ENCODE peak calls at places on chromosomes 5 and 9, in ten cellular contexts. One of them, this sample, is unnamed. For H3K9me3, the result is how much of the 10 kb centered on the place peaks cover.

GRCh38 chr9:128702445-128702948 is at the start of gene PKN3:
- DNase-seq in SJSA1: peak
- DNase-seq in AG04450: no peak
- DNase-seq in spleen: peak
- DNase-seq in CD4-positive, CD25-positive, alpha-beta regulatory T cell: peak
- DNase-seq in left ventricle myocardium inferior: peak
- DNase-seq in lower lobe of right lung: peak
- DNase-seq in mesenchymal stem cell: peak
- DNase-seq in CD4-positive, alpha-beta memory T cell: peak
- DNase-seq in right atrium auricular region: peak
- DNase-seq in this sample: peak

GRCh38 chr9:92745881-92746280 is 18.8 kb downstream of the BICD2 start:
- DNase-seq in mesenchymal stem cell: no peak
- DNase-seq in lower lobe of right lung: no peak
- DNase-seq in SJSA1: no peak
- DNase-seq in CD4-positive, CD25-positive, alpha-beta regulatory T cell: no peak
- DNase-seq in CD4-positive, alpha-beta memory T cell: no peak
- DNase-seq in left ventricle myocardium inferior: no peak
- DNase-seq in spleen: peak
- DNase-seq in right atrium auricular region: no peak
- DNase-seq in AG04450: no peak
- DNase-seq in this sample: no peak

GRCh38 chr5:111641533-111642230 is 115.3 kb downstream of the NREP start:
- DNase-seq in SJSA1: no peak
- DNase-seq in mesenchymal stem cell: peak
- DNase-seq in lower lobe of right lung: no peak
- DNase-seq in CD4-positive, CD25-positive, alpha-beta regulatory T cell: no peak
- DNase-seq in CD4-positive, alpha-beta memory T cell: no peak
- DNase-seq in left ventricle myocardium inferior: no peak
- DNase-seq in right atrium auricular region: no peak
- DNase-seq in spleen: no peak
- DNase-seq in AG04450: peak
- DNase-seq in this sample: no peak

GRCh38 chr5:119019431-119020348 is 31.3 kb upstream of the DTWD2 start:
- DNase-seq in CD4-positive, CD25-positive, alpha-beta regulatory T cell: no peak
- DNase-seq in mesenchymal stem cell: no peak
- DNase-seq in SJSA1: no peak
- DNase-seq in lower lobe of right lung: no peak
- DNase-seq in right atrium auricular region: no peak
- DNase-seq in AG04450: no peak
- DNase-seq in spleen: no peak
- DNase-seq in CD4-positive, alpha-beta memory T cell: no peak
- DNase-seq in left ventricle myocardium inferior: no peak
- DNase-seq in this sample: no peak

GRCh38 chr5:136169218-136169617 is 23.7 kb downstream of the SMIM32 start:
- DNase-seq in SJSA1: no peak
- DNase-seq in mesenchymal stem cell: no peak
- DNase-seq in CD4-positive, CD25-positive, alpha-beta regulatory T cell: no peak
- DNase-seq in spleen: no peak
- DNase-seq in right atrium auricular region: no peak
- DNase-seq in CD4-positive, alpha-beta memory T cell: no peak
- DNase-seq in left ventricle myocardium inferior: no peak
- DNase-seq in AG04450: no peak
- DNase-seq in lower lobe of right lung: no peak
- DNase-seq in this sample: no peak

GRCh38 chr5:56412601-56413379 is 179.7 kb upstream of the ANKRD55 start:
- DNase-seq in left ventricle myocardium inferior: peak
- DNase-seq in CD4-positive, CD25-positive, alpha-beta regulatory T cell: peak
- DNase-seq in right atrium auricular region: peak
- DNase-seq in mesenchymal stem cell: peak
- DNase-seq in SJSA1: no peak
- DNase-seq in AG04450: no peak
- DNase-seq in CD4-positive, alpha-beta memory T cell: no peak
- DNase-seq in lower lobe of right lung: peak
- DNase-seq in spleen: peak
- DNase-seq in this sample: no peak

GRCh38 chr5:5277118-5277517 is 137.0 kb downstream of the ADAMTS16 start:
- DNase-seq in left ventricle myocardium inferior: no peak
- DNase-seq in CD4-positive, CD25-positive, alpha-beta regulatory T cell: no peak
- DNase-seq in mesenchymal stem cell: no peak
- DNase-seq in lower lobe of right lung: no peak
- DNase-seq in spleen: no peak
- DNase-seq in SJSA1: no peak
- DNase-seq in AG04450: no peak
- DNase-seq in CD4-positive, alpha-beta memory T cell: no peak
- DNase-seq in right atrium auricular region: no peak
- DNase-seq in this sample: no peak

GRCh38 chr9:125409217-125409636 is 147.6 kb downstream of the GAPVD1 start:
- DNase-seq in left ventricle myocardium inferior: no peak
- DNase-seq in AG04450: no peak
- DNase-seq in lower lobe of right lung: no peak
- DNase-seq in CD4-positive, CD25-positive, alpha-beta regulatory T cell: no peak
- DNase-seq in CD4-positive, alpha-beta memory T cell: no peak
- DNase-seq in spleen: peak
- DNase-seq in mesenchymal stem cell: no peak
- DNase-seq in SJSA1: no peak
- DNase-seq in right atrium auricular region: no peak
- DNase-seq in this sample: no peak

GRCh38 chr9:23747088-23747748 is 78.8 kb downstream of the ELAVL2 start:
- DNase-seq in left ventricle myocardium inferior: no peak
- DNase-seq in SJSA1: no peak
- DNase-seq in right atrium auricular region: no peak
- DNase-seq in AG04450: no peak
- DNase-seq in mesenchymal stem cell: peak
- DNase-seq in CD4-positive, CD25-positive, alpha-beta regulatory T cell: no peak
- DNase-seq in spleen: no peak
- DNase-seq in lower lobe of right lung: no peak
- DNase-seq in CD4-positive, alpha-beta memory T cell: no peak
- DNase-seq in this sample: no peak

GRCh38 chr9:129309906-129310305 is 131.8 kb upstream of the IER5L start:
- DNase-seq in spleen: no peak
- DNase-seq in right atrium auricular region: peak
- DNase-seq in SJSA1: no peak
- DNase-seq in left ventricle myocardium inferior: no peak
- DNase-seq in CD4-positive, alpha-beta memory T cell: no peak
- DNase-seq in lower lobe of right lung: peak
- DNase-seq in mesenchymal stem cell: no peak
- DNase-seq in CD4-positive, CD25-positive, alpha-beta regulatory T cell: no peak
- DNase-seq in AG04450: no peak
- DNase-seq in this sample: no peak

GRCh38 chr5:175115831-175116230 is 328.2 kb downstream of the DRD1 start:
- DNase-seq in lower lobe of right lung: no peak
- DNase-seq in left ventricle myocardium inferior: no peak
- DNase-seq in mesenchymal stem cell: no peak
- DNase-seq in right atrium auricular region: no peak
- DNase-seq in spleen: no peak
- DNase-seq in CD4-positive, CD25-positive, alpha-beta regulatory T cell: no peak
- DNase-seq in CD4-positive, alpha-beta memory T cell: no peak
- DNase-seq in SJSA1: no peak
- DNase-seq in AG04450: no peak
- DNase-seq in this sample: no peak

GRCh38 chr5:2465383-2465782 is 286.1 kb downstream of the IRX2 start:
- DNase-seq in right atrium auricular region: no peak
- DNase-seq in left ventricle myocardium inferior: no peak
- DNase-seq in SJSA1: no peak
- DNase-seq in AG04450: no peak
- DNase-seq in mesenchymal stem cell: no peak
- DNase-seq in CD4-positive, alpha-beta memory T cell: no peak
- DNase-seq in spleen: no peak
- DNase-seq in lower lobe of right lung: no peak
- DNase-seq in CD4-positive, CD25-positive, alpha-beta regulatory T cell: no peak
- DNase-seq in this sample: no peak

GRCh38 chr5:36108758-36109245 is 42.1 kb upstream of the UGT3A2 start:
- DNase-seq in SJSA1: no peak
- DNase-seq in lower lobe of right lung: no peak
- DNase-seq in CD4-positive, alpha-beta memory T cell: no peak
- DNase-seq in AG04450: no peak
- DNase-seq in left ventricle myocardium inferior: no peak
- DNase-seq in mesenchymal stem cell: peak
- DNase-seq in right atrium auricular region: no peak
- DNase-seq in spleen: no peak
- DNase-seq in CD4-positive, CD25-positive, alpha-beta regulatory T cell: no peak
- DNase-seq in this sample: no peak

GRCh38 chr5:142740474-142740873 is 29.7 kb upstream of the ARHGAP26 start:
- DNase-seq in AG04450: no peak
- DNase-seq in CD4-positive, alpha-beta memory T cell: no peak
- DNase-seq in right atrium auricular region: no peak
- DNase-seq in SJSA1: no peak
- DNase-seq in CD4-positive, CD25-positive, alpha-beta regulatory T cell: no peak
- DNase-seq in spleen: no peak
- DNase-seq in lower lobe of right lung: no peak
- DNase-seq in mesenchymal stem cell: no peak
- DNase-seq in left ventricle myocardium inferior: no peak
- DNase-seq in this sample: no peak

GRCh38 chr5:105922574-105922973 is 1748.2 kb downstream of the EFNA5 start:
- DNase-seq in lower lobe of right lung: no peak
- DNase-seq in AG04450: no peak
- DNase-seq in right atrium auricular region: no peak
- DNase-seq in CD4-positive, CD25-positive, alpha-beta regulatory T cell: no peak
- DNase-seq in left ventricle myocardium inferior: no peak
- DNase-seq in spleen: no peak
- DNase-seq in SJSA1: no peak
- DNase-seq in mesenchymal stem cell: no peak
- DNase-seq in CD4-positive, alpha-beta memory T cell: no peak
- DNase-seq in this sample: no peak

GRCh38 chr5:73266925-73267775 is 94.2 kb downstream of the TMEM174 start:
- DNase-seq in SJSA1: no peak
- DNase-seq in right atrium auricular region: no peak
- DNase-seq in mesenchymal stem cell: no peak
- DNase-seq in CD4-positive, CD25-positive, alpha-beta regulatory T cell: no peak
- DNase-seq in AG04450: no peak
- DNase-seq in lower lobe of right lung: no peak
- DNase-seq in CD4-positive, alpha-beta memory T cell: no peak
- DNase-seq in spleen: no peak
- DNase-seq in left ventricle myocardium inferior: no peak
- DNase-seq in this sample: no peak

GRCh38 chr9:109699019-109699418 is 81.0 kb upstream of the PALM2AKAP2 start:
- DNase-seq in right atrium auricular region: no peak
- DNase-seq in spleen: no peak
- DNase-seq in SJSA1: no peak
- DNase-seq in lower lobe of right lung: no peak
- DNase-seq in mesenchymal stem cell: no peak
- DNase-seq in AG04450: no peak
- DNase-seq in CD4-positive, CD25-positive, alpha-beta regulatory T cell: no peak
- DNase-seq in left ventricle myocardium inferior: no peak
- DNase-seq in CD4-positive, alpha-beta memory T cell: no peak
- DNase-seq in this sample: no peak

GRCh38 chr9:80500300-80500699 is 928.5 kb downstream of the TLE4 start:
- DNase-seq in right atrium auricular region: no peak
- DNase-seq in CD4-positive, CD25-positive, alpha-beta regulatory T cell: no peak
- DNase-seq in lower lobe of right lung: no peak
- DNase-seq in left ventricle myocardium inferior: no peak
- DNase-seq in CD4-positive, alpha-beta memory T cell: no peak
- DNase-seq in SJSA1: no peak
- DNase-seq in AG04450: no peak
- DNase-seq in mesenchymal stem cell: no peak
- DNase-seq in spleen: no peak
- DNase-seq in this sample: no peak

GRCh38 chr9:136965771-136966484 is 11.4 kb upstream of the PTGDS start:
- DNase-seq in SJSA1: no peak
- DNase-seq in CD4-positive, CD25-positive, alpha-beta regulatory T cell: peak
- DNase-seq in right atrium auricular region: no peak
- DNase-seq in mesenchymal stem cell: no peak
- DNase-seq in lower lobe of right lung: no peak
- DNase-seq in spleen: no peak
- DNase-seq in AG04450: no peak
- DNase-seq in CD4-positive, alpha-beta memory T cell: peak
- DNase-seq in left ventricle myocardium inferior: no peak
- DNase-seq in this sample: no peak

GRCh38 chr9:35500130-35500748 is 10.3 kb downstream of the RUSC2 start:
- DNase-seq in spleen: no peak
- DNase-seq in lower lobe of right lung: no peak
- DNase-seq in CD4-positive, alpha-beta memory T cell: no peak
- DNase-seq in left ventricle myocardium inferior: no peak
- DNase-seq in CD4-positive, CD25-positive, alpha-beta regulatory T cell: no peak
- DNase-seq in mesenchymal stem cell: no peak
- DNase-seq in SJSA1: no peak
- DNase-seq in right atrium auricular region: no peak
- DNase-seq in AG04450: no peak
- DNase-seq in this sample: no peak
- H3K9me3 ChIP-seq in spleen: under half
- H3K9me3 ChIP-seq in lower lobe of right lung: under half
- H3K9me3 ChIP-seq in CD4-positive, alpha-beta memory T cell: under half
- H3K9me3 ChIP-seq in left ventricle myocardium inferior: under half
- H3K9me3 ChIP-seq in CD4-positive, CD25-positive, alpha-beta regulatory T cell: under half
- H3K9me3 ChIP-seq in mesenchymal stem cell: under half
- H3K9me3 ChIP-seq in SJSA1: under half
- H3K9me3 ChIP-seq in right atrium auricular region: under half
- H3K9me3 ChIP-seq in AG04450: under half
- H3K9me3 ChIP-seq in this sample: under half

DNA sequence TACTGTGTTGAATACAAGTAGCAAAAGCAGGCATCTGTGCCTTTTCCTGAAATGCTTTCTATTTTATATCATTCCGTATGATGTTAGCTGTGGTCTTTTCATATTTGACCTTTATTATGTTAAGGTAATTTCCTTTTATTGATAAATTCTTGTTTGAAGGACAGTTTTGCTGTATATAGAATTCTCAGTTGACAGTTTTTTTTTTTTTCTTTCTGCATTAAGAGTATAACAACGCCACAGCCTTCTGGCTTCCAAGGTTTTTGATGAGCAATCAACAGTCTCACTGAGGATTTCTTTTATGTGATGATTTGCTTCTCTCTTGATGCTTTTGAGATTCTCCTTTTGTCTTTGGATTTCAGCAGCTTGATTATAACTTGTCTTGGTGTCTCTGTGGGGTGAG is 23.6 kb downstream of the ZNF483 start:
- DNase-seq in spleen: no peak
- DNase-seq in right atrium auricular region: no peak
- DNase-seq in SJSA1: no peak
- DNase-seq in lower lobe of right lung: no peak
- DNase-seq in CD4-positive, alpha-beta memory T cell: no peak
- DNase-seq in CD4-positive, CD25-positive, alpha-beta regulatory T cell: no peak
- DNase-seq in mesenchymal stem cell: no peak
- DNase-seq in left ventricle myocardium inferior: no peak
- DNase-seq in AG04450: no peak
- DNase-seq in this sample: no peak
- H3K9me3 ChIP-seq in spleen: half or more
- H3K9me3 ChIP-seq in right atrium auricular region: under half
- H3K9me3 ChIP-seq in SJSA1: under half
- H3K9me3 ChIP-seq in lower lobe of right lung: half or more
- H3K9me3 ChIP-seq in CD4-positive, alpha-beta memory T cell: under half
- H3K9me3 ChIP-seq in CD4-positive, CD25-positive, alpha-beta regulatory T cell: half or more
- H3K9me3 ChIP-seq in mesenchymal stem cell: half or more
- H3K9me3 ChIP-seq in left ventricle myocardium inferior: half or more
- H3K9me3 ChIP-seq in AG04450: under half
- H3K9me3 ChIP-seq in this sample: under half

GRCh38 chr9:96758845-96759673 is 18.8 kb downstream of the ZNF510 start:
- DNase-seq in mesenchymal stem cell: peak
- DNase-seq in right atrium auricular region: no peak
- DNase-seq in AG04450: no peak
- DNase-seq in CD4-positive, CD25-positive, alpha-beta regulatory T cell: no peak
- DNase-seq in SJSA1: no peak
- DNase-seq in CD4-positive, alpha-beta memory T cell: no peak
- DNase-seq in lower lobe of right lung: no peak
- DNase-seq in spleen: no peak
- DNase-seq in left ventricle myocardium inferior: no peak
- DNase-seq in this sample: no peak
- H3K9me3 ChIP-seq in mesenchymal stem cell: half or more
- H3K9me3 ChIP-seq in right atrium auricular region: half or more
- H3K9me3 ChIP-seq in AG04450: under half
- H3K9me3 ChIP-seq in CD4-positive, CD25-positive, alpha-beta regulatory T cell: half or more
- H3K9me3 ChIP-seq in SJSA1: under half
- H3K9me3 ChIP-seq in CD4-positive, alpha-beta memory T cell: half or more
- H3K9me3 ChIP-seq in lower lobe of right lung: half or more
- H3K9me3 ChIP-seq in spleen: half or more
- H3K9me3 ChIP-seq in left ventricle myocardium inferior: half or more
- H3K9me3 ChIP-seq in this sample: half or more

GRCh38 chr9:96741771-96742170 is 36.1 kb downstream of the ZNF510 start:
- DNase-seq in AG04450: no peak
- DNase-seq in left ventricle myocardium inferior: no peak
- DNase-seq in spleen: no peak
- DNase-seq in CD4-positive, alpha-beta memory T cell: no peak
- DNase-seq in SJSA1: no peak
- DNase-seq in CD4-positive, CD25-positive, alpha-beta regulatory T cell: no peak
- DNase-seq in right atrium auricular region: no peak
- DNase-seq in lower lobe of right lung: no peak
- DNase-seq in mesenchymal stem cell: no peak
- DNase-seq in this sample: no peak
- H3K9me3 ChIP-seq in AG04450: under half
- H3K9me3 ChIP-seq in left ventricle myocardium inferior: half or more
- H3K9me3 ChIP-seq in spleen: half or more
- H3K9me3 ChIP-seq in CD4-positive, alpha-beta memory T cell: under half
- H3K9me3 ChIP-seq in SJSA1: under half
- H3K9me3 ChIP-seq in CD4-positive, CD25-positive, alpha-beta regulatory T cell: half or more
- H3K9me3 ChIP-seq in right atrium auricular region: under half
- H3K9me3 ChIP-seq in lower lobe of right lung: half or more
- H3K9me3 ChIP-seq in mesenchymal stem cell: half or more
- H3K9me3 ChIP-seq in this sample: under half